ENCODE peak calls at places on chromosomes 6 and 20, in eight cellular contexts. One of them, this sample, is unnamed.

GRCh38 chr6:116115781-116116180 is 10.2 kb downstream of the COL10A1 start:
- DNase-seq in PC-9: no peak
- DNase-seq in A549: no peak
- DNase-seq in AG04450: no peak
- DNase-seq in GM23338: no peak
- DNase-seq in heart right ventricle: no peak
- DNase-seq in brain microvascular endothelial cell: no peak
- DNase-seq in fibroblast of lung: peak
- DNase-seq in this sample: no peak

GRCh38 chr6:44047801-44048200 is 79.5 kb downstream of the MRPL14 start:
- DNase-seq in PC-9: no peak
- DNase-seq in A549: no peak
- DNase-seq in AG04450: no peak
- DNase-seq in GM23338: no peak
- DNase-seq in heart right ventricle: no peak
- DNase-seq in brain microvascular endothelial cell: no peak
- DNase-seq in fibroblast of lung: no peak
- DNase-seq in this sample: no peak

GRCh38 chr6:82704048-82704447 is 340.4 kb downstream of the TPBG start:
- DNase-seq in PC-9: no peak
- DNase-seq in A549: no peak
- DNase-seq in AG04450: no peak
- DNase-seq in GM23338: no peak
- DNase-seq in heart right ventricle: no peak
- DNase-seq in brain microvascular endothelial cell: no peak
- DNase-seq in fibroblast of lung: no peak
- DNase-seq in this sample: no peak

GRCh38 chr6:84791233-84791632 is 26.8 kb upstream of the TBX18 start:
- DNase-seq in PC-9: no peak
- DNase-seq in A549: no peak
- DNase-seq in AG04450: no peak
- DNase-seq in GM23338: no peak
- DNase-seq in heart right ventricle: no peak
- DNase-seq in brain microvascular endothelial cell: no peak
- DNase-seq in fibroblast of lung: no peak
- DNase-seq in this sample: no peak

GRCh38 chr6:159451051-159451450 is 242.0 kb downstream of the SOD2 start:
- DNase-seq in PC-9: no peak
- DNase-seq in A549: no peak
- DNase-seq in AG04450: peak
- DNase-seq in GM23338: no peak
- DNase-seq in heart right ventricle: no peak
- DNase-seq in brain microvascular endothelial cell: peak
- DNase-seq in fibroblast of lung: peak
- DNase-seq in this sample: no peak

GRCh38 chr20:22773326-22773725 is 189.0 kb upstream of the FOXA2 start:
- DNase-seq in PC-9: no peak
- DNase-seq in A549: peak
- DNase-seq in AG04450: no peak
- DNase-seq in GM23338: no peak
- DNase-seq in heart right ventricle: no peak
- DNase-seq in brain microvascular endothelial cell: no peak
- DNase-seq in fibroblast of lung: no peak
- DNase-seq in this sample: no peak

GRCh38 chr6:26525818-26526217 is 12.3 kb upstream of the HMGN4 start:
- DNase-seq in PC-9: no peak
- DNase-seq in A549: no peak
- DNase-seq in AG04450: no peak
- DNase-seq in GM23338: no peak
- DNase-seq in heart right ventricle: no peak
- DNase-seq in brain microvascular endothelial cell: no peak
- DNase-seq in fibroblast of lung: no peak
- DNase-seq in this sample: no peak

GRCh38 chr20:58042626-58043025 is 185.8 kb downstream of the ANKRD60 start:
- DNase-seq in PC-9: no peak
- DNase-seq in A549: no peak
- DNase-seq in AG04450: no peak
- DNase-seq in GM23338: no peak
- DNase-seq in heart right ventricle: no peak
- DNase-seq in brain microvascular endothelial cell: no peak
- DNase-seq in fibroblast of lung: no peak
- DNase-seq in this sample: no peak

GRCh38 chr6:43850314-43851203 is 80.5 kb downstream of the VEGFA start:
- DNase-seq in PC-9: no peak
- DNase-seq in A549: no peak
- DNase-seq in AG04450: no peak
- DNase-seq in GM23338: no peak
- DNase-seq in heart right ventricle: no peak
- DNase-seq in brain microvascular endothelial cell: no peak
- DNase-seq in fibroblast of lung: no peak
- DNase-seq in this sample: no peak

GRCh38 chr6:16058188-16058780 is 70.6 kb upstream of the MYLIP start:
- DNase-seq in PC-9: no peak
- DNase-seq in A549: no peak
- DNase-seq in AG04450: no peak
- DNase-seq in GM23338: no peak
- DNase-seq in heart right ventricle: no peak
- DNase-seq in brain microvascular endothelial cell: no peak
- DNase-seq in fibroblast of lung: no peak
- DNase-seq in this sample: no peak

GRCh38 chr20:31496761-31497295 is 17.4 kb upstream of the HM13 start:
- DNase-seq in PC-9: no peak
- DNase-seq in A549: no peak
- DNase-seq in AG04450: no peak
- DNase-seq in GM23338: no peak
- DNase-seq in heart right ventricle: peak
- DNase-seq in brain microvascular endothelial cell: no peak
- DNase-seq in fibroblast of lung: no peak
- DNase-seq in this sample: no peak

GRCh38 chr6:392441-393390 is 1.2 kb downstream of the IRF4 start:
- DNase-seq in PC-9: no peak
- DNase-seq in A549: no peak
- DNase-seq in AG04450: no peak
- DNase-seq in GM23338: peak
- DNase-seq in heart right ventricle: no peak
- DNase-seq in brain microvascular endothelial cell: no peak
- DNase-seq in fibroblast of lung: no peak
- DNase-seq in this sample: no peak

GRCh38 chr6:74137910-74138309 is 441.9 kb downstream of the CD109 start:
- DNase-seq in PC-9: no peak
- DNase-seq in A549: peak
- DNase-seq in AG04450: peak
- DNase-seq in GM23338: peak
- DNase-seq in heart right ventricle: no peak
- DNase-seq in brain microvascular endothelial cell: peak
- DNase-seq in fibroblast of lung: peak
- DNase-seq in this sample: no peak

GRCh38 chr6:12957321-12958051 is 240.9 kb downstream of the PHACTR1 start:
- DNase-seq in PC-9: peak
- DNase-seq in A549: peak
- DNase-seq in AG04450: peak
- DNase-seq in GM23338: peak
- DNase-seq in heart right ventricle: peak
- DNase-seq in brain microvascular endothelial cell: peak
- DNase-seq in fibroblast of lung: peak
- DNase-seq in this sample: peak

GRCh38 chr6:30227763-30228487 is 14.7 kb upstream of the TRIM26 start:
- DNase-seq in PC-9: no peak
- DNase-seq in A549: no peak
- DNase-seq in AG04450: no peak
- DNase-seq in GM23338: no peak
- DNase-seq in heart right ventricle: no peak
- DNase-seq in brain microvascular endothelial cell: no peak
- DNase-seq in fibroblast of lung: no peak
- DNase-seq in this sample: no peak

GRCh38 chr20:25276533-25277050 is 28.7 kb downstream of the PYGB start:
- DNase-seq in PC-9: no peak
- DNase-seq in A549: no peak
- DNase-seq in AG04450: no peak
- DNase-seq in GM23338: no peak
- DNase-seq in heart right ventricle: peak
- DNase-seq in brain microvascular endothelial cell: no peak
- DNase-seq in fibroblast of lung: no peak
- DNase-seq in this sample: no peak

GRCh38 chr6:108242721-108243120 is 18.1 kb downstream of the SNX3 start:
- DNase-seq in PC-9: no peak
- DNase-seq in A549: no peak
- DNase-seq in AG04450: no peak
- DNase-seq in GM23338: no peak
- DNase-seq in heart right ventricle: no peak
- DNase-seq in brain microvascular endothelial cell: no peak
- DNase-seq in fibroblast of lung: no peak
- DNase-seq in this sample: no peak

GRCh38 chr20:47727170-47727880 is 58.0 kb downstream of the SULF2 start:
- DNase-seq in PC-9: no peak
- DNase-seq in A549: no peak
- DNase-seq in AG04450: no peak
- DNase-seq in GM23338: no peak
- DNase-seq in heart right ventricle: peak
- DNase-seq in brain microvascular endothelial cell: no peak
- DNase-seq in fibroblast of lung: no peak
- DNase-seq in this sample: peak

GRCh38 chr6:142444800-142445405 is 143.1 kb downstream of the ADGRG6 start:
- DNase-seq in PC-9: no peak
- DNase-seq in A549: no peak
- DNase-seq in AG04450: no peak
- DNase-seq in GM23338: no peak
- DNase-seq in heart right ventricle: no peak
- DNase-seq in brain microvascular endothelial cell: no peak
- DNase-seq in fibroblast of lung: peak
- DNase-seq in this sample: no peak

DNA sequence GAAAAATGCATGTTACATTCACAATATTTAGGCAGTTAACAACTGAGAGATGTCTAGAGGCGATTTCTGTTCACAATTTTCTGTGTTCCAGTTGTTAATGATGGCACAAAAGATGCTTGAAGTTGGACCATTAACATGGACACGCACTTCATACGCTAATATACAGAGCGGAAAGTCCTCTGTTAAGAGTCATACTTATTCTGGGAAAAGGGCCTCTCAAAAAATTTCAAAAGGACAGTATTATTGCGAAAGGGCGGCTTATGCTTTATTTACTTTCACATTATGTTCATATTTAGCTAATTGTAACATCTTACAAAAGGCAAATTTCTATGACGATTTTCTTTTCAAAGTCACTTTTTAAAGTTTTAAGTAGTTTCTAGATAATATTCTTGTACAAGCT is 62.5 kb downstream of the MAP7 start:
- DNase-seq in PC-9: no peak
- DNase-seq in A549: no peak
- DNase-seq in AG04450: no peak
- DNase-seq in GM23338: no peak
- DNase-seq in heart right ventricle: no peak
- DNase-seq in brain microvascular endothelial cell: no peak
- DNase-seq in fibroblast of lung: peak
- DNase-seq in this sample: no peak
- H3K27ac ChIP-seq in PC-9: no peak
- H3K27ac ChIP-seq in A549: peak
- H3K27ac ChIP-seq in AG04450: no peak
- H3K27ac ChIP-seq in GM23338: no peak
- H3K27ac ChIP-seq in heart right ventricle: no peak
- H3K27ac ChIP-seq in brain microvascular endothelial cell: no peak
- H3K27ac ChIP-seq in fibroblast of lung: no peak
- H3K27ac ChIP-seq in this sample: no peak

DNA sequence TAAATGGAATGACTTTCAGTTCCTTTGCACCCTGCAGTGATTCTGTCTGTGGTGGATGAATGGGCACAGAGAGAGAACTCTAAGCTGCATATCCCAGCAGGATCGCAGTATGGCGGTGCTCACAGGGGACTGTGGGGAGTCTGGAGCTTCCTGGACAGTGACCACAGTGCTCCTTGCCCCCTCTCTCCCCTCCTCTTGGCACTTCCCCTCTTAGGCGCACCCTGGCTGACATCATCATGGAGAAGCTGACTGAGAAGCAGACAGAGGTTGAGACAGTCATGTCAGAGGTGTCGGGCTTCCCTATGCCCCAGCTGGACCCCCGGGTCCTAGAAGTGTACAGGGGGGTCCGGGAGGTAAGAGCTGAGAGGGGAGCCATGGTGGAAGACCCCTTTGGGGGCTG is 8.6 kb downstream of the BYSL start:
- DNase-seq in PC-9: no peak
- DNase-seq in A549: no peak
- DNase-seq in AG04450: no peak
- DNase-seq in GM23338: no peak
- DNase-seq in heart right ventricle: no peak
- DNase-seq in brain microvascular endothelial cell: no peak
- DNase-seq in fibroblast of lung: no peak
- DNase-seq in this sample: no peak
- H3K27ac ChIP-seq in PC-9: no peak
- H3K27ac ChIP-seq in A549: no peak
- H3K27ac ChIP-seq in AG04450: no peak
- H3K27ac ChIP-seq in GM23338: no peak
- H3K27ac ChIP-seq in heart right ventricle: no peak
- H3K27ac ChIP-seq in brain microvascular endothelial cell: no peak
- H3K27ac ChIP-seq in fibroblast of lung: no peak
- H3K27ac ChIP-seq in this sample: no peak

GRCh38 chr6:165186041-165186440 is 123.4 kb downstream of the C6orf118 start:
- DNase-seq in PC-9: no peak
- DNase-seq in A549: no peak
- DNase-seq in AG04450: no peak
- DNase-seq in GM23338: no peak
- DNase-seq in heart right ventricle: no peak
- DNase-seq in brain microvascular endothelial cell: no peak
- DNase-seq in fibroblast of lung: no peak
- DNase-seq in this sample: no peak

GRCh38 chr6:165181951-165182414 is 127.4 kb downstream of the C6orf118 start:
- DNase-seq in PC-9: no peak
- DNase-seq in A549: peak
- DNase-seq in AG04450: no peak
- DNase-seq in GM23338: peak
- DNase-seq in heart right ventricle: no peak
- DNase-seq in brain microvascular endothelial cell: peak
- DNase-seq in fibroblast of lung: no peak
- DNase-seq in this sample: no peak

GRCh38 chr6:165183071-165183470 is 126.3 kb downstream of the C6orf118 start:
- DNase-seq in PC-9: no peak
- DNase-seq in A549: no peak
- DNase-seq in AG04450: no peak
- DNase-seq in GM23338: no peak
- DNase-seq in heart right ventricle: no peak
- DNase-seq in brain microvascular endothelial cell: no peak
- DNase-seq in fibroblast of lung: no peak
- DNase-seq in this sample: no peak

GRCh38 chr6:165184192-165184979 is 125.0 kb downstream of the C6orf118 start:
- DNase-seq in PC-9: no peak
- DNase-seq in A549: no peak
- DNase-seq in AG04450: no peak
- DNase-seq in GM23338: no peak
- DNase-seq in heart right ventricle: peak
- DNase-seq in brain microvascular endothelial cell: no peak
- DNase-seq in fibroblast of lung: no peak
- DNase-seq in this sample: no peak

GRCh38 chr6:165183496-165184140 is 125.8 kb downstream of the C6orf118 start:
- DNase-seq in PC-9: no peak
- DNase-seq in A549: no peak
- DNase-seq in AG04450: no peak
- DNase-seq in GM23338: no peak
- DNase-seq in heart right ventricle: no peak
- DNase-seq in brain microvascular endothelial cell: no peak
- DNase-seq in fibroblast of lung: no peak
- DNase-seq in this sample: no peak
- H3K27ac ChIP-seq in PC-9: no peak
- H3K27ac ChIP-seq in A549: no peak
- H3K27ac ChIP-seq in AG04450: no peak
- H3K27ac ChIP-seq in GM23338: no peak
- H3K27ac ChIP-seq in heart right ventricle: no peak
- H3K27ac ChIP-seq in brain microvascular endothelial cell: no peak
- H3K27ac ChIP-seq in fibroblast of lung: no peak
- H3K27ac ChIP-seq in this sample: no peak

GRCh38 chr6:157032923-157033322 is 255.7 kb downstream of the ARID1B start:
- DNase-seq in PC-9: no peak
- DNase-seq in A549: no peak
- DNase-seq in AG04450: no peak
- DNase-seq in GM23338: no peak
- DNase-seq in heart right ventricle: no peak
- DNase-seq in brain microvascular endothelial cell: no peak
- DNase-seq in fibroblast of lung: no peak
- DNase-seq in this sample: no peak
- H3K27ac ChIP-seq in PC-9: no peak
- H3K27ac ChIP-seq in A549: no peak
- H3K27ac ChIP-seq in AG04450: no peak
- H3K27ac ChIP-seq in GM23338: no peak
- H3K27ac ChIP-seq in heart right ventricle: peak
- H3K27ac ChIP-seq in brain microvascular endothelial cell: peak
- H3K27ac ChIP-seq in fibroblast of lung: peak
- H3K27ac ChIP-seq in this sample: no peak

This sample was measured in substantia nigra.